ENCODE peak calls at places on chromosome X, in four cellular contexts. J is right lobe of liver, R is GM12892, Z is uterus. A is an unnamed sample.

GRCh38 chrX:108199691-108200090 is 108.1 kb downstream of the ATG4A start:
- DNase-seq in J (no peak), R (no peak), Z (peak; percentile 44), A (no peak)

GRCh38 chrX:98362630-98363029 is 1478.9 kb downstream of the RPA4 start:
- DNase-seq in J (no peak), R (no peak), Z (no peak), A (no peak)

GRCh38 chrX:63686878-63687714 is 97.9 kb downstream of the ARHGEF9 start:
- DNase-seq in J (no peak), R (peak; percentile 1), Z (no peak), A (no peak)

GRCh38 chrX:115560211-115560977 is 580 bp upstream of the PLS3 start:
- DNase-seq in J (no peak), R (no peak), Z (peak; percentile 30), A (no peak)

GRCh38 chrX:18809641-18810040 is 102.2 kb downstream of the PPEF1 start:
- DNase-seq in J (no peak), R (no peak), Z (no peak), A (no peak)

GRCh38 chrX:79288723-79289122 is 78.4 kb downstream of the ITM2A start:
- DNase-seq in J (no peak), R (no peak), Z (no peak), A (no peak)

GRCh38 chrX:74420194-74421035 is 878 bp upstream of the SLC16A2 start:
- DNase-seq in J (peak; percentile 86), R (no peak), Z (peak; percentile 78), A (peak; percentile 34)

GRCh38 chrX:28177202-28177601 is 196.0 kb upstream of the DCAF8L1 start:
- DNase-seq in J (peak; percentile 31), R (no peak), Z (no peak), A (no peak)

GRCh38 chrX:38954520-38954919 is 153.3 kb downstream of the MID1IP1 start:
- DNase-seq in J (no peak), R (no peak), Z (no peak), A (no peak)

GRCh38 chrX:19177710-19178109 is 55.4 kb upstream of the ADGRG2 start:
- DNase-seq in J (no peak), R (no peak), Z (no peak), A (no peak)

GRCh38 chrX:18725316-18725943 is 18.0 kb downstream of the PPEF1 start:
- DNase-seq in J (no peak), R (no peak), Z (no peak), A (no peak)

GRCh38 chrX:150587585-150588503 is 19.4 kb downstream of the MTM1 start:
- DNase-seq in J (no peak), R (no peak), Z (no peak), A (no peak)

GRCh38 chrX:45614853-45615252 is 414.2 kb upstream of the DIPK2B start:
- DNase-seq in J (no peak), R (no peak), Z (no peak), A (no peak)

GRCh38 chrX:20266810-20267598 is at the start of gene RPS6KA3:
- DNase-seq in J (peak; percentile 96), R (peak; percentile 49), Z (peak; percentile 89), A (peak; percentile 98)

GRCh38 chrX:20267599-20267923 is 852 bp upstream of the RPS6KA3 start:
- DNase-seq in J (no peak), R (no peak), Z (no peak), A (no peak)

GRCh38 chrX:20267924-20268701 is 1.4 kb upstream of the RPS6KA3 start:
- DNase-seq in J (peak; percentile 61), R (peak; percentile 24), Z (peak; percentile 60), A (peak; percentile 34)

GRCh38 chrX:20265221-20265725 is 1.4 kb downstream of the RPS6KA3 start:
- DNase-seq in J (peak; percentile 60), R (peak; percentile 5), Z (peak; percentile 72), A (peak; percentile 27)

DNA sequence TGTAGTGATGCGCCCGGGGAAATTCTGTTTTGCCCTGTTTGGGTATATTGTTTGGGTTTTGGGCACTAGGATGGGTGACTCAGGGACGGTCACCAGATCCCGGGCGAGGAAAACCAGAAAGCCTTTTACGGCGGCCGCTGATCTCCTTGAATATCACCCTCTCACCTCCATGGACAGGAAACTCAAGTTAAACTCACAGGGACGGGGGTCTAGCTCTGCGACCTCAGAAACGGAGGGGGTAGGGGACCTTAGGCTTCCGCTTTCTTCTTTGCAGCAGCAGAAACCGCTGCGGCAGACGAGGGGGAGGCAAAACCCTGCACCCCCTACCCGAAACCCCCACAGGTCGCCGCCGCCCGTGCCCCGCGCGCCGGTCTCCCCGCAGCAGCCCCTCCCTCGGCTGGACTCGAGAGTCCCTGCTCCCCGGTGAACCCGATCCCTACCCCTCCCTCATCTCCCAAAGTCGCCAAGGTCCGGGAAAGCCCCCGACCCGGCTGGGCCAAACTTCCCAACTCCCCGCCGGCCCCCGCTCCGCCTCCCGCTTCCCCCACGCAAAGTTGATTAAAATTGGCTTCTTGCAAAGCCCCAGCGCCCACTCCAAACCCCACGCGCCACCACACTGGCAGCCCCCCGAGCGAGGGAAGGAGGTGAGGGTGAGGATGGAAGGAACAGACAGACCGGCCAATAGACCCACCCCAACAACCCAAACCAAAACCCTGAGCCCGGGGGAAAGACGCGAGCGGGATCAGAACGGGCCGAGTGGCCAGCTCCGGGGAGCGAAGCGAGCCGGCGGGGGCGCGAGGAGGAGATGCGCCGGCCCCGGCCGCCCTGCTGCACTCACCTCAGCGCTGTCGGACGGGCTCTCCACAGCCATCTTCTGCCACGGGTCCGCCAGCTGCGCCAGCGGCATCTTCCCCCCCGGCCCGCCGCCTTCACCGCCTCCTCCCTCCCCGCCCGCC is 705 bp downstream of the RPS6KA3 start:
- DNase-seq in J (peak; percentile 59), R (peak; percentile 8), Z (peak; percentile 20), A (no peak)
- TF ChIP-seq POLR2A in J (no peak), R (no peak), Z (no peak), A (no peak)

GRCh38 chrX:119502727-119503483 is 34.7 kb downstream of the SLC25A5 start:
- DNase-seq in J (no peak), R (no peak), Z (no peak), A (peak; percentile 88)
- TF ChIP-seq POLR2A in J (no peak), R (no peak), Z (no peak), A (no peak)

GRCh38 chrX:16786791-16787735 is 797 bp downstream of the TXLNG start:
- DNase-seq in J (peak; percentile 72), R (peak; percentile 41), Z (peak; percentile 27), A (no peak)

GRCh38 chrX:16785247-16786138 is 773 bp upstream of the TXLNG start:
- DNase-seq in J (no peak), R (no peak), Z (peak; percentile 36), A (peak; percentile 18)

GRCh38 chrX:16788477-16788876 is 2.2 kb downstream of the TXLNG start:
- DNase-seq in J (no peak), R (no peak), Z (no peak), A (peak; percentile 87)

GRCh38 chrX:16783452-16783851 is 2.8 kb upstream of the TXLNG start:
- DNase-seq in J (no peak), R (no peak), Z (no peak), A (no peak)

DNA sequence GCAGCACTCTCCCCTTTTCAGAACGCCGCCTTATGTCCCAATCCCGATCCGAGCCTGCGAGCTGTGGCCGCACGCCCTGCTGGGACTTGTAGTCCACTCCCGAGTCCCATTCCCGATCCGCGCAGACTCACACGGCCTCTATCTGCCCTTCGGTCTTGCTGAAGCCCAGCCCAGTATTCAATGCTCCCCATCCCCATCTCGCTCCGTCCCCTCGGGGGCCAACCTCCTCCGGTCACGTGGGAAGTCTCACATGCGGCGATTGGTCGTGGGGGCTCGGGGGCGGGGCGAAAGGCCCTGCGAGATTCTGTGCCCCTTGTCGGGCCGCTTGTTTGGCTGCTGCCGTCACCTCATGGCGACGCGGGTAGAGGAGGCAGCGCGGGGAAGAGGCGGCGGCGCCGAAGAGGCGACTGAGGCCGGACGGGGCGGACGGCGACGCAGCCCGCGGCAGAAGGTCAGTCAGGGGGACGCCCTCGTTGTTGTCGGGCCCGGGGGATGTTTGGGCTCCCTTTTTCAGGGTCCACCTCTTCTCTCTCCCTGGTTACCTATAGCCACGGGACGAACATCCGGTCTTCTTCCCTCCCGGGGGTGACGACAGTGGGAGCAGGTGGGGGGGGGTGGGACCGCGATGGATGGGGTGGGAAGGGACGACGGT is at the start of gene TXLNG:
- DNase-seq in J (peak; percentile 99), R (peak; percentile 89), Z (peak; percentile 100), A (peak; percentile 100)
- TF ChIP-seq POLR2A in J (peak; percentile 92), R (peak; percentile 94), Z (peak; percentile 81), A (peak; percentile 76)

GRCh38 chrX:129843209-129843458 is 552 bp downstream of the ZDHHC9 start:
- DNase-seq in J (no peak), R (no peak), Z (no peak), A (no peak)

GRCh38 chrX:129842510-129843208 is 1.0 kb downstream of the ZDHHC9 start:
- DNase-seq in J (peak; percentile 71), R (no peak), Z (peak; percentile 19), A (peak; percentile 15)

GRCh38 chrX:129845616-129846190 is 2.0 kb upstream of the ZDHHC9 start:
- DNase-seq in J (no peak), R (no peak), Z (no peak), A (no peak)

GRCh38 chrX:129843459-129844306 is at the start of gene ZDHHC9:
- DNase-seq in J (peak; percentile 91), R (peak; percentile 64), Z (peak; percentile 87), A (peak; percentile 98)

GRCh38 chrX:129846686-129847085 is 3.0 kb upstream of the ZDHHC9 start:
- DNase-seq in J (no peak), R (no peak), Z (no peak), A (no peak)
- TF ChIP-seq POLR2A in J (no peak), R (no peak), Z (no peak), A (no peak)

GRCh38 chrX:13688772-13689518 is at the start of gene RAB9A:
- DNase-seq in J (peak; percentile 90), R (peak; percentile 69), Z (peak; percentile 87), A (peak; percentile 97)
- TF ChIP-seq POLR2A in J (peak; percentile 79), R (peak; percentile 74), Z (peak; percentile 81), A (peak; percentile 90)

GRCh38 chrX:154544885-154545284 is 1.8 kb downstream of the G6PD start:
- DNase-seq in J (no peak), R (no peak), Z (no peak), A (no peak)

GRCh38 chrX:154548028-154548316 is 552 bp downstream of the IKBKG start:
- DNase-seq in J (no peak), R (no peak), Z (no peak), A (no peak)

GRCh38 chrX:154547245-154548027 is at the start of gene IKBKG:
- DNase-seq in J (peak; percentile 95), R (peak; percentile 81), Z (peak; percentile 89), A (peak; percentile 97)

GRCh38 chrX:154545673-154546274 is 872 bp downstream of the G6PD start:
- DNase-seq in J (no peak), R (no peak), Z (no peak), A (no peak)

DNA sequence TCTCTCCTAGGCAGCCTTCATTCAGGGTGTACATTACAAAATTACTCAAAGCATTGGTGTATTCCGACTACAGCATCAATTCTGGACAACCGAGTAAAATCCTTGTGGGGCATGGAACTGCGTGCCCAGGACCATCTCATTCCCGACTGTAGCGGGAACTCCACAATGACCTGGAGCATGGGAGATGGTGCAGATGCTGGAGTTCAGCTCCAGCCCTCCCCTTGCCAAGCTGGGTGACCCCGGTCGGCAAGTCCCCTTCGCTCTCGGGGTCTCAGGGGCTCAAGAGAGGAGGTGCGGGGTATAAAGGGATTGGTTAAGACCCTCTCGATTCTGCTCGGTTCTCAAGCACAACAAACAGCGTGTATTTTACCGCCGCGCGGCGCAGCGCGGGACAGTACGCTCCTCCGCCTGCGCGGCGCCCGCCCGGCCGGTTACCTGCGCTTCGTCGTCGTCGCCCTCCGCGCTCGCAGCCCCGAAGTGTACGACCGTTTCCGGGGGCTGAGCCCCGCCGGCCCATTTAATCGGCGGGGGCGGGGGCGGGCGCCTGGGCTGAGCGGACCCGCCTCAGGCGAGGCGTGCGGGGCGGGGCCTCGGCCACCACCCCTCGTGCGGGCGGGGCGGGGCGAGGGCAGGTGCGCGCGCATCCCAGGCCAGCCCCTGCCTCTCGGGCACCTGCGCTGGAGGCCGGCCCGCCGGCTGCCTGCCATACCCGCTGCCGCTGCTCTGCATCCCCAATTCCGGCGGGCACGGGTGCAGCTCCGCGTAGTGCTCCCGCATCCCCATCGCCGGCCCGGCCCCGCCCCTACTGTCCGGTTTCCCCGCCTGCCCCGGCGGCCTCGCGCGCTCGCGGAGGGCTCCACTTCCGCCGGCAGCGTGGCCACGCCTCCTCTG is at the start of gene G6PD:
- DNase-seq in J (no peak), R (peak; percentile 78), Z (no peak), A (no peak)
- TF ChIP-seq POLR2A in J (peak; percentile 52), R (peak; percentile 79), Z (no peak), A (no peak)